ENCODE peak calls at places on chromosomes 5 and 9, in five cellular contexts. One of them, this sample, is unnamed.

GRCh38 chr5:149697001-149697400 is 33.1 kb upstream of the PPARGC1B start:
- DNase-seq in neural progenitor cell: no peak
- DNase-seq in endodermal cell: no peak
- DNase-seq in kidney: no peak
- DNase-seq in MM.1S: no peak
- DNase-seq in this sample: no peak

GRCh38 chr9:101569736-101570501 is 24.9 kb downstream of the PPP3R2 start:
- DNase-seq in neural progenitor cell: no peak
- DNase-seq in MM.1S: no peak
- DNase-seq in kidney: no peak
- DNase-seq in endodermal cell: no peak
- DNase-seq in this sample: no peak

GRCh38 chr9:4062966-4063365 is 236.9 kb downstream of the GLIS3 start:
- DNase-seq in MM.1S: no peak
- DNase-seq in kidney: no peak
- DNase-seq in neural progenitor cell: no peak
- DNase-seq in endodermal cell: no peak
- DNase-seq in this sample: no peak

GRCh38 chr5:121138952-121139351 is 674.9 kb downstream of the PRR16 start:
- DNase-seq in kidney: no peak
- DNase-seq in MM.1S: no peak
- DNase-seq in neural progenitor cell: no peak
- DNase-seq in endodermal cell: no peak
- DNase-seq in this sample: no peak

GRCh38 chr5:134432677-134433359 is 21.1 kb upstream of the CDKN2AIPNL start:
- DNase-seq in kidney: no peak
- DNase-seq in endodermal cell: peak
- DNase-seq in MM.1S: no peak
- DNase-seq in neural progenitor cell: no peak
- DNase-seq in this sample: no peak

GRCh38 chr9:113988385-113988784 is 89.7 kb downstream of the AMBP start:
- DNase-seq in kidney: no peak
- DNase-seq in neural progenitor cell: no peak
- DNase-seq in MM.1S: no peak
- DNase-seq in endodermal cell: no peak
- DNase-seq in this sample: no peak

GRCh38 chr5:180684623-180685161 is 35.3 kb upstream of the FLT4 start:
- DNase-seq in kidney: no peak
- DNase-seq in endodermal cell: no peak
- DNase-seq in MM.1S: no peak
- DNase-seq in neural progenitor cell: no peak
- DNase-seq in this sample: no peak

GRCh38 chr9:13267743-13268142 is 11.7 kb downstream of the MPDZ start:
- DNase-seq in MM.1S: no peak
- DNase-seq in neural progenitor cell: no peak
- DNase-seq in endodermal cell: no peak
- DNase-seq in kidney: no peak
- DNase-seq in this sample: no peak

GRCh38 chr5:115736004-115736689 is 80.3 kb downstream of the CDO1 start:
- DNase-seq in endodermal cell: no peak
- DNase-seq in kidney: no peak
- DNase-seq in neural progenitor cell: no peak
- DNase-seq in MM.1S: no peak
- DNase-seq in this sample: no peak
- H3K9ac ChIP-seq in endodermal cell: no peak
- H3K9ac ChIP-seq in kidney: no peak
- H3K9ac ChIP-seq in neural progenitor cell: no peak
- H3K9ac ChIP-seq in MM.1S: no peak
- H3K9ac ChIP-seq in this sample: no peak

DNA sequence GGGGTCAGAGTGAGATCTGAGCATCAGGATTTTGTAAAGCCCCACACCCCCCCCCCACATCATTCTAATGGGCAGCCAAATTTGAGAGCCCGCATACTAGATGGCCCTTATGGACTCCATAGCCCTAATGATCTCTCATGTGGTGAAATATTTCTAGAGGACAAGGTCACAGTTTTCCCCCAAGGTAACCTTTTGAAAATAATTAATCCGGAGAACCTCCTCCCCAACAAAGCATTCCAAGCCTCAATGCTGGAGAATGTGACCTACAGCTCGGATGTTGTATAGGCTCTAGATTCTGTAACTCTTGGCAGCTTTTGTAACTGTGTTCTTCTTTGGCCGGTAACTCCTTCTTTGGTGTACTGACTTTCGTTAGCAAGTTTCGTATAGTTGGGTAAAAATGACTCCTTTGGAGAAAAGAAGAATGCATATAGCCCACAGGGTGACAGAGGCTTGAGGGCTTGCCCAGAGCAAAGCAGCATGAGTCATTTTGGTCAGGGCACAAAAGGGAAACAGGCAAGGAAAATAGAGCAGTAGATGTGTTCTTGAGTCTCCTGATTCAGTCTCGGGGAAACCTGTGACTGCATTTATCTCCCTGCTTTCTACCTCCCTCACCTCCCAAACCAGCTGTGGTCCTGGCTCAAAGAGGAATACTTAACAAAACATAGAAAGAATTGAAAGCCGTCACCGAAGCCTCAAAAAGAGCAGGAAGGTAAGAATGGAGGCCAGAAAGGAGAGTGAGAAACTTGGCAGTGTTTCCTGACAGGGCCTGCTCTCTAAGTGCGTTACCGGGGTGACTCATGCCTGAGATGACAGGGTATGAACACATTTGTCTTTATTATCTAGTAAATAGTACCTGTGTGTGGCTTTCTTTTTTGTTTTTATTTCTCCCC is 6.5 kb upstream of the XPA start:
- DNase-seq in MM.1S: peak
- DNase-seq in kidney: no peak
- DNase-seq in endodermal cell: no peak
- DNase-seq in neural progenitor cell: no peak
- DNase-seq in this sample: no peak
- H3K4me3 ChIP-seq in MM.1S: peak
- H3K4me3 ChIP-seq in kidney: peak
- H3K4me3 ChIP-seq in endodermal cell: no peak
- H3K4me3 ChIP-seq in neural progenitor cell: no peak
- H3K4me3 ChIP-seq in this sample: no peak

GRCh38 chr5:167303582-167303981 is 987.9 kb upstream of the WWC1 start:
- DNase-seq in endodermal cell: peak
- DNase-seq in MM.1S: no peak
- DNase-seq in neural progenitor cell: no peak
- DNase-seq in kidney: no peak
- DNase-seq in this sample: no peak

GRCh38 chr5:167307042-167307441 is 984.4 kb upstream of the WWC1 start:
- DNase-seq in neural progenitor cell: no peak
- DNase-seq in kidney: no peak
- DNase-seq in MM.1S: no peak
- DNase-seq in endodermal cell: no peak
- DNase-seq in this sample: no peak

GRCh38 chr5:167305591-167306213 is 985.7 kb upstream of the WWC1 start:
- DNase-seq in endodermal cell: no peak
- DNase-seq in neural progenitor cell: no peak
- DNase-seq in MM.1S: no peak
- DNase-seq in kidney: no peak
- DNase-seq in this sample: peak

GRCh38 chr5:167304834-167305469 is 986.5 kb upstream of the WWC1 start:
- DNase-seq in kidney: no peak
- DNase-seq in neural progenitor cell: peak
- DNase-seq in MM.1S: no peak
- DNase-seq in endodermal cell: peak
- DNase-seq in this sample: no peak
- H3K9ac ChIP-seq in kidney: no peak
- H3K9ac ChIP-seq in neural progenitor cell: no peak
- H3K9ac ChIP-seq in MM.1S: no peak
- H3K9ac ChIP-seq in endodermal cell: no peak
- H3K9ac ChIP-seq in this sample: no peak

GRCh38 chr5:132425009-132425937 is 55.8 kb downstream of the SLC22A5 start:
- DNase-seq in MM.1S: peak
- DNase-seq in neural progenitor cell: no peak
- DNase-seq in endodermal cell: no peak
- DNase-seq in kidney: no peak
- DNase-seq in this sample: no peak

GRCh38 chr5:132427285-132428146 is 58.0 kb downstream of the SLC22A5 start:
- DNase-seq in neural progenitor cell: no peak
- DNase-seq in MM.1S: peak
- DNase-seq in endodermal cell: peak
- DNase-seq in kidney: no peak
- DNase-seq in this sample: no peak

GRCh38 chr5:132424167-132424935 is 54.8 kb downstream of the SLC22A5 start:
- DNase-seq in endodermal cell: no peak
- DNase-seq in MM.1S: no peak
- DNase-seq in neural progenitor cell: no peak
- DNase-seq in kidney: no peak
- DNase-seq in this sample: no peak

GRCh38 chr5:132426525-132427138 is 57.1 kb downstream of the SLC22A5 start:
- DNase-seq in kidney: peak
- DNase-seq in MM.1S: peak
- DNase-seq in neural progenitor cell: peak
- DNase-seq in endodermal cell: peak
- DNase-seq in this sample: no peak

GRCh38 chr5:132425975-132426524 is 56.5 kb downstream of the SLC22A5 start:
- DNase-seq in MM.1S: no peak
- DNase-seq in endodermal cell: no peak
- DNase-seq in kidney: no peak
- DNase-seq in neural progenitor cell: no peak
- DNase-seq in this sample: no peak
- H3K4me3 ChIP-seq in MM.1S: peak
- H3K4me3 ChIP-seq in endodermal cell: no peak
- H3K4me3 ChIP-seq in kidney: no peak
- H3K4me3 ChIP-seq in neural progenitor cell: no peak
- H3K4me3 ChIP-seq in this sample: no peak

DNA sequence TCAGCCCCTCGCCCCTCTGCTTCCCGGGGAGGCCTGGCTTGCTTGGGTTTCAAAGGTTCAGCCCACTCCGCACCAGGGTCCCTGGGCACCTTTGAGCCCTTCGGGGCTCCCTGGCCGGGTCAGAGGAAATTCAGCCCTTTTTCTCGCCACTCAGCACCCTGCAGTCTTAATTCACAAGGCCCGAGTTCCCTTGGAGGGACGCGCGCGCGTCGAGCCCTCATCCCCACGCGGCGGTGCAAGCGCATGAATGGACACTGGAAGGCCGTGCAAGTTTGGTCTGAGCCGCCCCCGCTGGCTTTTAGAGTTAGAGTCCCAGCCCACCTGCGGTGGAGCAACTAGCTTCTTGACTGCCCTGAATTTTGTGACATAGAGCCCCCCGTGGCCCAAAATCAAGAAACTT is 4.5 kb downstream of the EBF1 start:
- DNase-seq in neural progenitor cell: peak
- DNase-seq in endodermal cell: peak
- DNase-seq in MM.1S: no peak
- DNase-seq in kidney: peak
- DNase-seq in this sample: no peak
- H3K9ac ChIP-seq in neural progenitor cell: no peak
- H3K9ac ChIP-seq in endodermal cell: no peak
- H3K9ac ChIP-seq in MM.1S: no peak
- H3K9ac ChIP-seq in kidney: no peak
- H3K9ac ChIP-seq in this sample: no peak

GRCh38 chr5:178207183-178207916 is 3.0 kb downstream of the HNRNPAB start:
- DNase-seq in MM.1S: no peak
- DNase-seq in neural progenitor cell: no peak
- DNase-seq in endodermal cell: peak
- DNase-seq in kidney: peak
- DNase-seq in this sample: no peak
- H3K4me3 ChIP-seq in MM.1S: no peak
- H3K4me3 ChIP-seq in neural progenitor cell: peak
- H3K4me3 ChIP-seq in endodermal cell: peak
- H3K4me3 ChIP-seq in kidney: no peak
- H3K4me3 ChIP-seq in this sample: peak

GRCh38 chr9:121699271-121700164 is 48.1 kb downstream of the DAB2IP start:
- DNase-seq in kidney: peak
- DNase-seq in neural progenitor cell: peak
- DNase-seq in MM.1S: peak
- DNase-seq in endodermal cell: peak
- DNase-seq in this sample: no peak
- H3K9ac ChIP-seq in kidney: peak
- H3K9ac ChIP-seq in neural progenitor cell: peak
- H3K9ac ChIP-seq in MM.1S: peak
- H3K9ac ChIP-seq in endodermal cell: no peak
- H3K9ac ChIP-seq in this sample: peak

GRCh38 chr5:168881427-168882149 is 302.4 kb upstream of the PANK3 start:
- DNase-seq in endodermal cell: peak
- DNase-seq in kidney: no peak
- DNase-seq in MM.1S: no peak
- DNase-seq in neural progenitor cell: peak
- DNase-seq in this sample: no peak
- H3K4me3 ChIP-seq in endodermal cell: no peak
- H3K4me3 ChIP-seq in kidney: no peak
- H3K4me3 ChIP-seq in MM.1S: no peak
- H3K4me3 ChIP-seq in neural progenitor cell: no peak
- H3K4me3 ChIP-seq in this sample: no peak

This sample was measured in NT2/D1.